ENCODE peak calls at places on chromosome 13, in seven cellular contexts. Q is epithelial cell of esophagus, M is endothelial cell, X is NB4, H is AG04449, D is foreskin keratinocyte, E is Peyer's patch. K is an unnamed sample.
A peak's percentile ranks its signal among the peaks of the same experiment; 100 is the strongest.

GRCh38 chr13:110546933-110547332 is 14.6 kb downstream of the RAB20 start:
- DNase-seq in H (peak; percentile 73), Q (peak; percentile 97), M (no peak), E (peak; percentile 94), X (no peak), D (peak; percentile 88), K (no peak)

GRCh38 chr13:113862766-113863510 is 938 bp downstream of the GAS6 start:
- DNase-seq in X (no peak), M (peak; percentile 40), D (peak; percentile 34), H (no peak), E (peak; percentile 61), Q (peak; percentile 48), K (peak; percentile 15)

GRCh38 chr13:62910541-62910940 is 1494.9 kb upstream of the PCDH20 start:
- DNase-seq in D (no peak), X (no peak), E (no peak), Q (no peak), M (no peak), H (no peak), K (no peak)

GRCh38 chr13:42151781-42152180 is 103.3 kb downstream of the DGKH start:
- DNase-seq in Q (no peak), H (no peak), M (no peak), D (no peak), X (no peak), E (no peak), K (no peak)

GRCh38 chr13:45162821-45163220 is 38.0 kb downstream of the KCTD4 start:
- DNase-seq in M (no peak), D (peak; percentile 84), X (no peak), E (no peak), Q (peak; percentile 88), H (peak; percentile 40), K (no peak)

GRCh38 chr13:50094615-50095293 is 79.5 kb downstream of the KCNRG start:
- DNase-seq in E (no peak), D (peak; percentile 75), X (no peak), Q (peak; percentile 57), H (no peak), M (no peak), K (no peak)

GRCh38 chr13:37225414-37226047 is 120.1 kb upstream of the CSNK1A1L start:
- DNase-seq in H (peak; percentile 37), Q (peak; percentile 75), M (no peak), X (no peak), E (no peak), D (peak; percentile 93), K (no peak)

GRCh38 chr13:33158830-33159229 is 126.7 kb downstream of the STARD13 start:
- DNase-seq in M (no peak), X (no peak), Q (no peak), E (no peak), H (no peak), D (no peak), K (no peak)

GRCh38 chr13:28750187-28751045 is 31.6 kb upstream of the SLC46A3 start:
- DNase-seq in D (peak; percentile 61), M (no peak), Q (peak; percentile 54), E (no peak), H (no peak), X (no peak), K (no peak)

GRCh38 chr13:106052200-106052767 is 483.2 kb downstream of the EFNB2 start:
- DNase-seq in X (no peak), D (no peak), Q (no peak), M (no peak), E (no peak), H (no peak), K (no peak)

GRCh38 chr13:21435231-21435630 is 23.9 kb downstream of the ZDHHC20 start:
- DNase-seq in Q (no peak), H (no peak), M (no peak), X (no peak), E (no peak), D (no peak), K (no peak)

GRCh38 chr13:58573742-58574141 is 942.2 kb downstream of the PCDH17 start:
- DNase-seq in M (no peak), D (no peak), H (no peak), X (peak; percentile 44), Q (no peak), E (no peak), K (no peak)

GRCh38 chr13:52085416-52085815 is 43.5 kb downstream of the NEK5 start:
- DNase-seq in Q (peak; percentile 81), E (no peak), D (peak; percentile 87), M (no peak), X (no peak), H (peak; percentile 61), K (no peak)

GRCh38 chr13:80196756-80197155 is 144.2 kb downstream of the SPRY2 start:
- DNase-seq in X (peak; percentile 21), H (no peak), D (no peak), Q (peak; percentile 34), M (no peak), E (no peak), K (no peak)

GRCh38 chr13:59743195-59743594 is 420.5 kb downstream of the DIAPH3 start:
- DNase-seq in E (no peak), D (no peak), Q (peak; percentile 29), X (peak; percentile 3), M (no peak), H (no peak), K (no peak)

GRCh38 chr13:35925669-35926068 is 205.5 kb downstream of the DCLK1 start:
- DNase-seq in M (no peak), H (no peak), X (no peak), E (no peak), Q (no peak), D (no peak), K (no peak)

GRCh38 chr13:44337581-44337980 is 36.0 kb upstream of the SERP2 start:
- DNase-seq in E (no peak), M (no peak), H (no peak), D (no peak), Q (no peak), X (no peak), K (no peak)

GRCh38 chr13:34502621-34503020 is 439.4 kb upstream of the NBEA start:
- DNase-seq in Q (no peak), X (no peak), D (no peak), H (no peak), E (no peak), M (no peak), K (no peak)

GRCh38 chr13:110560606-110561334 is 752 bp downstream of the RAB20 start:
- DNase-seq in H (no peak), M (peak; percentile 36), Q (peak; percentile 16), D (peak; percentile 39), E (no peak), X (peak; percentile 61), K (no peak)

GRCh38 chr13:102913924-102914628 is 68.2 kb downstream of the ERCC5 start:
- DNase-seq in H (no peak), M (no peak), X (no peak), D (peak; percentile 80), Q (peak; percentile 91), E (peak; percentile 68), K (no peak)

GRCh38 chr13:46728777-46729176 is 68.2 kb downstream of the ESD start:
- DNase-seq in E (no peak), H (no peak), M (peak; percentile 10), Q (peak; percentile 29), X (peak; percentile 66), D (no peak), K (no peak)

GRCh38 chr13:50126378-50127016 is 111.3 kb downstream of the KCNRG start:
- DNase-seq in M (no peak), E (peak; percentile 55), H (no peak), Q (peak; percentile 41), D (no peak), X (peak; percentile 38), K (no peak)

GRCh38 chr13:72643339-72643989 is 84.0 kb downstream of the MZT1 start:
- DNase-seq in H (no peak), Q (peak; percentile 65), D (peak; percentile 24), M (peak; percentile 64), X (peak; percentile 59), E (peak; percentile 75), K (peak; percentile 17)
- TF ChIP-seq CTCF in H (peak; percentile 52), Q (peak; percentile 89), D (peak; percentile 82), M (peak; percentile 81), X (peak; percentile 88), E (peak; percentile 40), K (peak; percentile 59)

GRCh38 chr13:88068975-88069374 is 397.8 kb downstream of the SLITRK5 start:
- DNase-seq in D (no peak), E (no peak), Q (peak; percentile 25), H (no peak), M (peak; percentile 26), X (peak; percentile 40), K (no peak)
- TF ChIP-seq CTCF in D (peak; percentile 20), E (no peak), Q (no peak), H (no peak), M (no peak), X (peak; percentile 45), K (no peak)

GRCh38 chr13:31105020-31105800 is 56.5 kb downstream of the HSPH1 start:
- DNase-seq in X (no peak), M (peak; percentile 15), Q (no peak), D (no peak), H (no peak), E (no peak), K (no peak)
- TF ChIP-seq CTCF in X (no peak), M (peak; percentile 22), Q (no peak), D (peak; percentile 14), H (no peak), E (no peak), K (no peak)

DNA sequence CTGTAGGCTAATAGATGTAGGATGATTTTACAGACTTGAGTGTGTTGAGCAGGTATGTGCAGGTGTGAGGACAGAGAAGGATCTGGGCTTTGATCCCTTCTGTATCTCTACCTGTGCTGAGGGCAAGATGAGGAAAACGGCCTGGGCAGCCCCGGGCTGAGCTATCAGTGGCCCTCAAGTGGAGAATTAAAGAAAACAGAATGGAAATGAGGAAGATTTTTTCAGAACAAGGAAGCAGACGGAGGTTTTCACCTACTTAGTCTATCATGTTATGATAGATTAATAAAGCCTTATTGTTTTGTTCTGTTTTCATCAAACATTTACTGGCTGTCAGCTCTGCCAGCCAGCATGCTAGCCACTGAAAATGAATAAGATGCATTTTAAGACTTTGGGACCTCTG is 22.3 kb upstream of the FOXO1 start:
- DNase-seq in Q (no peak), H (no peak), X (no peak), D (no peak), M (no peak), E (no peak), K (no peak)
- TF ChIP-seq CTCF in Q (no peak), H (no peak), X (no peak), D (no peak), M (no peak), E (no peak), K (no peak)

DNA sequence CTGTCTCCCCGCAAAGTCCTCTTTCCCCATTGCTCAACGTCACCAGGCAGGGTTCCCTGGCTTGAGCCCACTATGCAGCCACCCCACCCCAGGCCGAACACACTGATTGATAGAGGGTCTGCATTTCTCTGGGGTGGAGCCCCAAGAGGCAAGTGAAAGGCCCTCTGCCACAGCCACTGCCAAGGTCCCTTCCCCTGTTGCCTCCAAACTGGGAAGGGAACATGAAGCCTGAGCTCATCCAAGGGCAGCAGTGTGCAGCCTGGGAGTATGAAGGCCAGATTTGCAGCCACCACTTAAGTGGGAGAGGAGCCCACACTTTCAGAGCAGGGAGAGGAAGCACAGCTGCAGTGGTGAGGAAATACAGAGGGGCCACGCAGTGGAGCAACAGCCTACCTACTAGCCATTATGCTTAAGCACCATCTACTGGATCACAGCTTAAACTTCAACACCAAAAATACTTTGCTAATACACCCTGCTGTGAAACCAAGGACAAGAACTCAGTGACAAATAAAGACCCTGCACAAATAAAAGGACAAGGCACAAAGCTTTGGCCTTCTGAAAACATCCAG is 48.6 kb downstream of the UBL3 start:
- DNase-seq in X (peak; percentile 74), M (no peak), H (no peak), D (no peak), E (no peak), Q (no peak), K (no peak)
- TF ChIP-seq CTCF in X (peak; percentile 11), M (no peak), H (no peak), D (peak; percentile 3), E (no peak), Q (no peak), K (no peak)

K was measured in natural killer cell.